ENCODE peak calls at places on chromosomes 3 and 15, in ten cellular contexts. One of them, this sample, is unnamed.

GRCh38 chr15:48603123-48603500 is 42.4 kb downstream of the FBN1 start:
- DNase-seq in dorsolateral prefrontal cortex: no peak
- DNase-seq in ELF-1: no peak
- DNase-seq in Peyer's patch: no peak
- DNase-seq in CD8-positive, alpha-beta memory T cell: no peak
- DNase-seq in T-helper 1 cell: no peak
- DNase-seq in HEK293T: no peak
- DNase-seq in heart left ventricle: no peak
- DNase-seq in cerebellar nuclear complex: no peak
- DNase-seq in NCI-H2081 treated with DMSO at 0.1 percent for 48 hours: no peak
- DNase-seq in this sample: no peak

GRCh38 chr15:80071652-80072051 is 12.2 kb downstream of the ZFAND6 start:
- DNase-seq in heart left ventricle: no peak
- DNase-seq in CD8-positive, alpha-beta memory T cell: no peak
- DNase-seq in cerebellar nuclear complex: no peak
- DNase-seq in dorsolateral prefrontal cortex: no peak
- DNase-seq in NCI-H2081 treated with DMSO at 0.1 percent for 48 hours: no peak
- DNase-seq in Peyer's patch: no peak
- DNase-seq in HEK293T: no peak
- DNase-seq in T-helper 1 cell: no peak
- DNase-seq in ELF-1: no peak
- DNase-seq in this sample: no peak

GRCh38 chr3:23461069-23461468 is 257.9 kb downstream of the UBE2E2 start:
- DNase-seq in Peyer's patch: no peak
- DNase-seq in CD8-positive, alpha-beta memory T cell: no peak
- DNase-seq in HEK293T: no peak
- DNase-seq in ELF-1: no peak
- DNase-seq in cerebellar nuclear complex: no peak
- DNase-seq in T-helper 1 cell: no peak
- DNase-seq in dorsolateral prefrontal cortex: no peak
- DNase-seq in NCI-H2081 treated with DMSO at 0.1 percent for 48 hours: no peak
- DNase-seq in heart left ventricle: no peak
- DNase-seq in this sample: no peak

GRCh38 chr3:67863869-67864268 is 209.5 kb upstream of the SUCLG2 start:
- DNase-seq in CD8-positive, alpha-beta memory T cell: no peak
- DNase-seq in heart left ventricle: no peak
- DNase-seq in NCI-H2081 treated with DMSO at 0.1 percent for 48 hours: no peak
- DNase-seq in HEK293T: peak; percentile 18
- DNase-seq in T-helper 1 cell: no peak
- DNase-seq in Peyer's patch: no peak
- DNase-seq in ELF-1: peak; percentile 2
- DNase-seq in dorsolateral prefrontal cortex: no peak
- DNase-seq in cerebellar nuclear complex: no peak
- DNase-seq in this sample: no peak

GRCh38 chr3:177124882-177125281 is 72.4 kb downstream of the TBL1XR1 start:
- DNase-seq in NCI-H2081 treated with DMSO at 0.1 percent for 48 hours: no peak
- DNase-seq in ELF-1: no peak
- DNase-seq in dorsolateral prefrontal cortex: no peak
- DNase-seq in Peyer's patch: no peak
- DNase-seq in CD8-positive, alpha-beta memory T cell: no peak
- DNase-seq in heart left ventricle: no peak
- DNase-seq in T-helper 1 cell: no peak
- DNase-seq in cerebellar nuclear complex: no peak
- DNase-seq in HEK293T: no peak
- DNase-seq in this sample: no peak

GRCh38 chr15:42131826-42132806 is 24.3 kb downstream of the PLA2G4F start:
- DNase-seq in CD8-positive, alpha-beta memory T cell: no peak
- DNase-seq in ELF-1: no peak
- DNase-seq in Peyer's patch: peak; percentile 34
- DNase-seq in NCI-H2081 treated with DMSO at 0.1 percent for 48 hours: peak; percentile 21
- DNase-seq in dorsolateral prefrontal cortex: no peak
- DNase-seq in heart left ventricle: no peak
- DNase-seq in cerebellar nuclear complex: no peak
- DNase-seq in T-helper 1 cell: no peak
- DNase-seq in HEK293T: no peak
- DNase-seq in this sample: no peak

GRCh38 chr3:34178415-34178814 is 380.0 kb downstream of the PDCD6IP start:
- DNase-seq in heart left ventricle: no peak
- DNase-seq in ELF-1: no peak
- DNase-seq in Peyer's patch: no peak
- DNase-seq in CD8-positive, alpha-beta memory T cell: no peak
- DNase-seq in cerebellar nuclear complex: no peak
- DNase-seq in HEK293T: no peak
- DNase-seq in dorsolateral prefrontal cortex: no peak
- DNase-seq in T-helper 1 cell: no peak
- DNase-seq in NCI-H2081 treated with DMSO at 0.1 percent for 48 hours: no peak
- DNase-seq in this sample: no peak

GRCh38 chr3:105369501-105370371 is 3.0 kb downstream of the ALCAM start:
- DNase-seq in HEK293T: peak; percentile 28
- DNase-seq in heart left ventricle: peak; percentile 61
- DNase-seq in Peyer's patch: peak; percentile 86
- DNase-seq in dorsolateral prefrontal cortex: peak; percentile 65
- DNase-seq in NCI-H2081 treated with DMSO at 0.1 percent for 48 hours: peak; percentile 45
- DNase-seq in CD8-positive, alpha-beta memory T cell: peak; percentile 23
- DNase-seq in cerebellar nuclear complex: no peak
- DNase-seq in ELF-1: peak; percentile 72
- DNase-seq in T-helper 1 cell: peak; percentile 7
- DNase-seq in this sample: peak; percentile 40

GRCh38 chr3:126105691-126106187 is 21.8 kb upstream of the SLC41A3 start:
- DNase-seq in heart left ventricle: no peak
- DNase-seq in cerebellar nuclear complex: no peak
- DNase-seq in CD8-positive, alpha-beta memory T cell: no peak
- DNase-seq in dorsolateral prefrontal cortex: peak; percentile 5
- DNase-seq in NCI-H2081 treated with DMSO at 0.1 percent for 48 hours: no peak
- DNase-seq in Peyer's patch: no peak
- DNase-seq in ELF-1: no peak
- DNase-seq in T-helper 1 cell: no peak
- DNase-seq in HEK293T: no peak
- DNase-seq in this sample: no peak

GRCh38 chr3:45597166-45597565 is 2.6 kb downstream of the LIMD1 start:
- DNase-seq in HEK293T: no peak
- DNase-seq in cerebellar nuclear complex: no peak
- DNase-seq in ELF-1: peak; percentile 23
- DNase-seq in Peyer's patch: no peak
- DNase-seq in NCI-H2081 treated with DMSO at 0.1 percent for 48 hours: no peak
- DNase-seq in heart left ventricle: no peak
- DNase-seq in CD8-positive, alpha-beta memory T cell: no peak
- DNase-seq in T-helper 1 cell: no peak
- DNase-seq in dorsolateral prefrontal cortex: no peak
- DNase-seq in this sample: no peak

GRCh38 chr3:119220198-119220597 is 20.5 kb downstream of the B4GALT4 start:
- DNase-seq in Peyer's patch: peak; percentile 69
- DNase-seq in CD8-positive, alpha-beta memory T cell: no peak
- DNase-seq in HEK293T: no peak
- DNase-seq in heart left ventricle: no peak
- DNase-seq in dorsolateral prefrontal cortex: no peak
- DNase-seq in cerebellar nuclear complex: no peak
- DNase-seq in NCI-H2081 treated with DMSO at 0.1 percent for 48 hours: no peak
- DNase-seq in ELF-1: no peak
- DNase-seq in T-helper 1 cell: no peak
- DNase-seq in this sample: no peak

This sample was measured in activated T-helper 2 cell treated with anti-CD3 and anti-CD28 coated beads, Interferon-gamma antibody, Interleukin-2, Interleukin-4, amounts not matched to agents 10 μg/mL and 5 μg/mL and 100 μg/mL, durations not matched to agents 14 hours and 24 hours and 36 hours.